ENCODE peak calls at places on chromosomes 4 and X, in ten cellular contexts. One of them, this sample, is unnamed.

GRCh38 chrX:134173541-134174272 is 63.3 kb upstream of the CCDC160 start:
- DNase-seq in A549: no peak
- DNase-seq in ovary: no peak
- DNase-seq in stimulated activated CD4-positive, alpha-beta T cell treated with anti-CD3 and anti-CD28 coated beads, Interleukin-15, amount 100 ng/mL, for 1 hour: peak
- DNase-seq in NCI-H524 treated with DMSO at 0.1 percent for 48 hours: peak
- DNase-seq in NCI-H1417: no peak
- DNase-seq in NCI-H1092: no peak
- DNase-seq in AG04449: no peak
- DNase-seq in Right ventricle myocardium inferior: no peak
- DNase-seq in T-helper 2 cell: peak
- DNase-seq in this sample: no peak

GRCh38 chr4:125303058-125303457 is 11.7 kb upstream of the FAT4 start:
- DNase-seq in Right ventricle myocardium inferior: no peak
- DNase-seq in NCI-H524 treated with DMSO at 0.1 percent for 48 hours: no peak
- DNase-seq in A549: no peak
- DNase-seq in AG04449: no peak
- DNase-seq in stimulated activated CD4-positive, alpha-beta T cell treated with anti-CD3 and anti-CD28 coated beads, Interleukin-15, amount 100 ng/mL, for 1 hour: no peak
- DNase-seq in ovary: no peak
- DNase-seq in NCI-H1417: no peak
- DNase-seq in NCI-H1092: no peak
- DNase-seq in T-helper 2 cell: no peak
- DNase-seq in this sample: no peak

GRCh38 chrX:139563251-139563650 is 32.7 kb downstream of the F9 start:
- DNase-seq in NCI-H1417: no peak
- DNase-seq in NCI-H524 treated with DMSO at 0.1 percent for 48 hours: no peak
- DNase-seq in ovary: no peak
- DNase-seq in T-helper 2 cell: no peak
- DNase-seq in AG04449: no peak
- DNase-seq in Right ventricle myocardium inferior: no peak
- DNase-seq in NCI-H1092: no peak
- DNase-seq in stimulated activated CD4-positive, alpha-beta T cell treated with anti-CD3 and anti-CD28 coated beads, Interleukin-15, amount 100 ng/mL, for 1 hour: no peak
- DNase-seq in A549: no peak
- DNase-seq in this sample: no peak

GRCh38 chr4:6205973-6206372 is 5.6 kb upstream of the JAKMIP1 start:
- DNase-seq in stimulated activated CD4-positive, alpha-beta T cell treated with anti-CD3 and anti-CD28 coated beads, Interleukin-15, amount 100 ng/mL, for 1 hour: no peak
- DNase-seq in NCI-H524 treated with DMSO at 0.1 percent for 48 hours: no peak
- DNase-seq in A549: no peak
- DNase-seq in NCI-H1417: no peak
- DNase-seq in AG04449: no peak
- DNase-seq in Right ventricle myocardium inferior: no peak
- DNase-seq in ovary: no peak
- DNase-seq in T-helper 2 cell: no peak
- DNase-seq in NCI-H1092: no peak
- DNase-seq in this sample: no peak

GRCh38 chrX:136166221-136166855 is 19.0 kb downstream of the FHL1 start:
- DNase-seq in NCI-H1417: no peak
- DNase-seq in NCI-H1092: no peak
- DNase-seq in AG04449: no peak
- DNase-seq in stimulated activated CD4-positive, alpha-beta T cell treated with anti-CD3 and anti-CD28 coated beads, Interleukin-15, amount 100 ng/mL, for 1 hour: no peak
- DNase-seq in ovary: no peak
- DNase-seq in T-helper 2 cell: peak
- DNase-seq in Right ventricle myocardium inferior: no peak
- DNase-seq in NCI-H524 treated with DMSO at 0.1 percent for 48 hours: no peak
- DNase-seq in A549: no peak
- DNase-seq in this sample: no peak

GRCh38 chrX:135295238-135295943 is 13.9 kb upstream of the ETDC start:
- DNase-seq in AG04449: no peak
- DNase-seq in NCI-H1417: no peak
- DNase-seq in T-helper 2 cell: peak
- DNase-seq in A549: no peak
- DNase-seq in ovary: no peak
- DNase-seq in NCI-H524 treated with DMSO at 0.1 percent for 48 hours: no peak
- DNase-seq in stimulated activated CD4-positive, alpha-beta T cell treated with anti-CD3 and anti-CD28 coated beads, Interleukin-15, amount 100 ng/mL, for 1 hour: peak
- DNase-seq in NCI-H1092: no peak
- DNase-seq in Right ventricle myocardium inferior: peak
- DNase-seq in this sample: peak

GRCh38 chrX:38142598-38142997 is 78.1 kb downstream of the SRPX start:
- DNase-seq in ovary: no peak
- DNase-seq in A549: no peak
- DNase-seq in NCI-H1417: no peak
- DNase-seq in Right ventricle myocardium inferior: no peak
- DNase-seq in T-helper 2 cell: no peak
- DNase-seq in AG04449: peak
- DNase-seq in stimulated activated CD4-positive, alpha-beta T cell treated with anti-CD3 and anti-CD28 coated beads, Interleukin-15, amount 100 ng/mL, for 1 hour: no peak
- DNase-seq in NCI-H1092: no peak
- DNase-seq in NCI-H524 treated with DMSO at 0.1 percent for 48 hours: no peak
- DNase-seq in this sample: no peak

GRCh38 chr4:33063238-33063637 is 2343.1 kb downstream of the PCDH7 start:
- DNase-seq in AG04449: no peak
- DNase-seq in NCI-H1417: no peak
- DNase-seq in NCI-H1092: no peak
- DNase-seq in ovary: no peak
- DNase-seq in Right ventricle myocardium inferior: no peak
- DNase-seq in NCI-H524 treated with DMSO at 0.1 percent for 48 hours: no peak
- DNase-seq in T-helper 2 cell: no peak
- DNase-seq in A549: no peak
- DNase-seq in stimulated activated CD4-positive, alpha-beta T cell treated with anti-CD3 and anti-CD28 coated beads, Interleukin-15, amount 100 ng/mL, for 1 hour: no peak
- DNase-seq in this sample: no peak

GRCh38 chrX:74346124-74346523 is 42.1 kb downstream of the ZCCHC13 start:
- DNase-seq in A549: no peak
- DNase-seq in AG04449: no peak
- DNase-seq in ovary: no peak
- DNase-seq in NCI-H1417: no peak
- DNase-seq in Right ventricle myocardium inferior: no peak
- DNase-seq in stimulated activated CD4-positive, alpha-beta T cell treated with anti-CD3 and anti-CD28 coated beads, Interleukin-15, amount 100 ng/mL, for 1 hour: no peak
- DNase-seq in T-helper 2 cell: no peak
- DNase-seq in NCI-H524 treated with DMSO at 0.1 percent for 48 hours: no peak
- DNase-seq in NCI-H1092: no peak
- DNase-seq in this sample: no peak

GRCh38 chr4:158229768-158230167 is 19.5 kb downstream of the TMEM144 start:
- DNase-seq in stimulated activated CD4-positive, alpha-beta T cell treated with anti-CD3 and anti-CD28 coated beads, Interleukin-15, amount 100 ng/mL, for 1 hour: no peak
- DNase-seq in AG04449: no peak
- DNase-seq in NCI-H1417: no peak
- DNase-seq in Right ventricle myocardium inferior: no peak
- DNase-seq in ovary: no peak
- DNase-seq in NCI-H524 treated with DMSO at 0.1 percent for 48 hours: no peak
- DNase-seq in A549: no peak
- DNase-seq in T-helper 2 cell: no peak
- DNase-seq in NCI-H1092: no peak
- DNase-seq in this sample: no peak

GRCh38 chr4:36054750-36055467 is 189.4 kb downstream of the ARAP2 start:
- DNase-seq in ovary: no peak
- DNase-seq in stimulated activated CD4-positive, alpha-beta T cell treated with anti-CD3 and anti-CD28 coated beads, Interleukin-15, amount 100 ng/mL, for 1 hour: no peak
- DNase-seq in AG04449: no peak
- DNase-seq in NCI-H524 treated with DMSO at 0.1 percent for 48 hours: no peak
- DNase-seq in T-helper 2 cell: no peak
- DNase-seq in NCI-H1417: no peak
- DNase-seq in A549: no peak
- DNase-seq in NCI-H1092: no peak
- DNase-seq in Right ventricle myocardium inferior: no peak
- DNase-seq in this sample: no peak

GRCh38 chrX:102684772-102685520 is 27.3 kb upstream of the GPRASP2 start:
- DNase-seq in stimulated activated CD4-positive, alpha-beta T cell treated with anti-CD3 and anti-CD28 coated beads, Interleukin-15, amount 100 ng/mL, for 1 hour: no peak
- DNase-seq in AG04449: no peak
- DNase-seq in Right ventricle myocardium inferior: no peak
- DNase-seq in T-helper 2 cell: peak
- DNase-seq in A549: no peak
- DNase-seq in NCI-H1092: no peak
- DNase-seq in NCI-H524 treated with DMSO at 0.1 percent for 48 hours: no peak
- DNase-seq in NCI-H1417: no peak
- DNase-seq in ovary: no peak
- DNase-seq in this sample: no peak

GRCh38 chr4:116501954-116502353 is 583.4 kb downstream of the TRAM1L1 start:
- DNase-seq in T-helper 2 cell: no peak
- DNase-seq in NCI-H1092: no peak
- DNase-seq in NCI-H1417: no peak
- DNase-seq in AG04449: no peak
- DNase-seq in Right ventricle myocardium inferior: no peak
- DNase-seq in stimulated activated CD4-positive, alpha-beta T cell treated with anti-CD3 and anti-CD28 coated beads, Interleukin-15, amount 100 ng/mL, for 1 hour: no peak
- DNase-seq in A549: no peak
- DNase-seq in ovary: no peak
- DNase-seq in NCI-H524 treated with DMSO at 0.1 percent for 48 hours: no peak
- DNase-seq in this sample: no peak

GRCh38 chr4:113646456-113646809 is 115.1 kb downstream of the CAMK2D start:
- DNase-seq in A549: peak
- DNase-seq in stimulated activated CD4-positive, alpha-beta T cell treated with anti-CD3 and anti-CD28 coated beads, Interleukin-15, amount 100 ng/mL, for 1 hour: no peak
- DNase-seq in Right ventricle myocardium inferior: no peak
- DNase-seq in NCI-H524 treated with DMSO at 0.1 percent for 48 hours: no peak
- DNase-seq in NCI-H1092: no peak
- DNase-seq in ovary: no peak
- DNase-seq in AG04449: no peak
- DNase-seq in T-helper 2 cell: no peak
- DNase-seq in NCI-H1417: no peak
- DNase-seq in this sample: no peak

GRCh38 chr4:42350611-42351182 is 46.6 kb upstream of the SHISA3 start:
- DNase-seq in NCI-H1092: no peak
- DNase-seq in A549: no peak
- DNase-seq in AG04449: no peak
- DNase-seq in Right ventricle myocardium inferior: no peak
- DNase-seq in ovary: no peak
- DNase-seq in NCI-H1417: no peak
- DNase-seq in stimulated activated CD4-positive, alpha-beta T cell treated with anti-CD3 and anti-CD28 coated beads, Interleukin-15, amount 100 ng/mL, for 1 hour: no peak
- DNase-seq in NCI-H524 treated with DMSO at 0.1 percent for 48 hours: no peak
- DNase-seq in T-helper 2 cell: no peak
- DNase-seq in this sample: no peak

GRCh38 chr4:87068591-87069021 is 133.8 kb downstream of the AFF1 start:
- DNase-seq in NCI-H1417: peak
- DNase-seq in NCI-H1092: peak
- DNase-seq in stimulated activated CD4-positive, alpha-beta T cell treated with anti-CD3 and anti-CD28 coated beads, Interleukin-15, amount 100 ng/mL, for 1 hour: no peak
- DNase-seq in T-helper 2 cell: no peak
- DNase-seq in Right ventricle myocardium inferior: no peak
- DNase-seq in ovary: no peak
- DNase-seq in AG04449: no peak
- DNase-seq in A549: no peak
- DNase-seq in NCI-H524 treated with DMSO at 0.1 percent for 48 hours: peak
- DNase-seq in this sample: no peak

GRCh38 chrX:40096395-40097091 is 1.2 kb downstream of the BCOR start:
- DNase-seq in NCI-H524 treated with DMSO at 0.1 percent for 48 hours: no peak
- DNase-seq in NCI-H1092: no peak
- DNase-seq in AG04449: no peak
- DNase-seq in ovary: peak
- DNase-seq in A549: no peak
- DNase-seq in NCI-H1417: no peak
- DNase-seq in Right ventricle myocardium inferior: peak
- DNase-seq in T-helper 2 cell: peak
- DNase-seq in stimulated activated CD4-positive, alpha-beta T cell treated with anti-CD3 and anti-CD28 coated beads, Interleukin-15, amount 100 ng/mL, for 1 hour: no peak
- DNase-seq in this sample: no peak

GRCh38 chr4:132071815-132072214 is 1077.3 kb upstream of the PCDH10 start:
- DNase-seq in NCI-H524 treated with DMSO at 0.1 percent for 48 hours: no peak
- DNase-seq in Right ventricle myocardium inferior: no peak
- DNase-seq in NCI-H1092: no peak
- DNase-seq in NCI-H1417: no peak
- DNase-seq in A549: no peak
- DNase-seq in ovary: no peak
- DNase-seq in T-helper 2 cell: no peak
- DNase-seq in AG04449: no peak
- DNase-seq in stimulated activated CD4-positive, alpha-beta T cell treated with anti-CD3 and anti-CD28 coated beads, Interleukin-15, amount 100 ng/mL, for 1 hour: no peak
- DNase-seq in this sample: no peak

GRCh38 chr4:8763966-8764901 is 107.4 kb downstream of the HMX1 start:
- DNase-seq in NCI-H1092: no peak
- DNase-seq in AG04449: no peak
- DNase-seq in ovary: no peak
- DNase-seq in T-helper 2 cell: no peak
- DNase-seq in NCI-H1417: no peak
- DNase-seq in stimulated activated CD4-positive, alpha-beta T cell treated with anti-CD3 and anti-CD28 coated beads, Interleukin-15, amount 100 ng/mL, for 1 hour: no peak
- DNase-seq in A549: no peak
- DNase-seq in NCI-H524 treated with DMSO at 0.1 percent for 48 hours: no peak
- DNase-seq in Right ventricle myocardium inferior: peak
- DNase-seq in this sample: no peak

GRCh38 chrX:38654302-38654701 is 93.0 kb downstream of the TSPAN7 start:
- DNase-seq in NCI-H1092: peak
- DNase-seq in NCI-H1417: peak
- DNase-seq in T-helper 2 cell: peak
- DNase-seq in A549: peak
- DNase-seq in ovary: no peak
- DNase-seq in Right ventricle myocardium inferior: no peak
- DNase-seq in NCI-H524 treated with DMSO at 0.1 percent for 48 hours: peak
- DNase-seq in AG04449: no peak
- DNase-seq in stimulated activated CD4-positive, alpha-beta T cell treated with anti-CD3 and anti-CD28 coated beads, Interleukin-15, amount 100 ng/mL, for 1 hour: no peak
- DNase-seq in this sample: no peak

GRCh38 chr4:138558886-138559285 is 316.7 kb upstream of the SLC7A11 start:
- DNase-seq in Right ventricle myocardium inferior: no peak
- DNase-seq in NCI-H1417: no peak
- DNase-seq in T-helper 2 cell: no peak
- DNase-seq in NCI-H1092: no peak
- DNase-seq in stimulated activated CD4-positive, alpha-beta T cell treated with anti-CD3 and anti-CD28 coated beads, Interleukin-15, amount 100 ng/mL, for 1 hour: no peak
- DNase-seq in A549: no peak
- DNase-seq in NCI-H524 treated with DMSO at 0.1 percent for 48 hours: no peak
- DNase-seq in AG04449: no peak
- DNase-seq in ovary: no peak
- DNase-seq in this sample: no peak

GRCh38 chr4:188246488-188246887 is 107.2 kb downstream of the TRIML1 start:
- DNase-seq in Right ventricle myocardium inferior: no peak
- DNase-seq in A549: peak
- DNase-seq in NCI-H1417: no peak
- DNase-seq in AG04449: no peak
- DNase-seq in T-helper 2 cell: no peak
- DNase-seq in ovary: no peak
- DNase-seq in NCI-H524 treated with DMSO at 0.1 percent for 48 hours: no peak
- DNase-seq in NCI-H1092: no peak
- DNase-seq in stimulated activated CD4-positive, alpha-beta T cell treated with anti-CD3 and anti-CD28 coated beads, Interleukin-15, amount 100 ng/mL, for 1 hour: no peak
- DNase-seq in this sample: no peak

GRCh38 chr4:80171251-80171650 is 26.1 kb upstream of the PRDM8 start:
- DNase-seq in NCI-H1417: no peak
- DNase-seq in T-helper 2 cell: peak
- DNase-seq in NCI-H524 treated with DMSO at 0.1 percent for 48 hours: no peak
- DNase-seq in A549: no peak
- DNase-seq in Right ventricle myocardium inferior: no peak
- DNase-seq in NCI-H1092: no peak
- DNase-seq in stimulated activated CD4-positive, alpha-beta T cell treated with anti-CD3 and anti-CD28 coated beads, Interleukin-15, amount 100 ng/mL, for 1 hour: no peak
- DNase-seq in ovary: no peak
- DNase-seq in AG04449: peak
- DNase-seq in this sample: no peak

This sample was measured in activated CD8-positive, alpha-beta memory T cell treated with anti-CD3 and anti-CD28 coated beads for 1 hour.